ENCODE peak calls at places on chromosomes 2 and 18, in four cellular contexts. M, D, S and L are unnamed samples.

GRCh38 chr2:85804583-85804982 is 50.8 kb downstream of the ATOH8 start:
- DNase-seq in M (no peak), D (peak), S (no peak), L (no peak)

GRCh38 chr2:113276906-113277425 is 1.8 kb downstream of the PAX8 start:
- DNase-seq in M (no peak), D (no peak), S (no peak), L (no peak)

GRCh38 chr18:2883137-2883671 is 36.4 kb downstream of the EMILIN2 start:
- DNase-seq in M (peak), D (peak), S (no peak), L (peak)

GRCh38 chr2:74391209-74391579 is 11.1 kb upstream of the DCTN1 start:
- DNase-seq in M (no peak), D (peak), S (peak), L (no peak)

GRCh38 chr2:218895758-218896500 is 15.3 kb downstream of the WNT10A start:
- DNase-seq in M (no peak), D (no peak), S (no peak), L (no peak)

GRCh38 chr2:96869824-96870630 is at the start of gene SEMA4C:
- DNase-seq in M (peak), D (peak), S (peak), L (peak)

GRCh38 chr2:56522605-56523089 is 338.9 kb downstream of the CCDC85A start:
- DNase-seq in M (no peak), D (no peak), S (peak), L (no peak)

GRCh38 chr2:37226863-37227262 is 4.5 kb downstream of the CEBPZ start:
- DNase-seq in M (no peak), D (no peak), S (no peak), L (no peak)

GRCh38 chr2:32008811-32009478 is 1.9 kb downstream of the MEMO1 start:
- DNase-seq in M (no peak), D (no peak), S (peak), L (no peak)